ENCODE peak calls at places on chromosome 22, in ten cellular contexts. W is upper lobe of right lung, X is mammary epithelial cell, Y is right lobe of liver, R is left ventricle myocardium inferior, C is HepG2, S is foreskin fibroblast, I is IMR-90, M is K562, B is dorsolateral prefrontal cortex. J is an unnamed sample.

GRCh38 chr22:47563406-47564157 is 801.1 kb downstream of the TBC1D22A start:
- DNase-seq in B (no peak), W (no peak), I (no peak), X (no peak), Y (no peak), R (no peak), M (no peak), S (no peak), C (no peak), J (no peak)

GRCh38 chr22:39989633-39990032 is 5.1 kb upstream of the FAM83F start:
- DNase-seq in S (no peak), C (no peak), M (no peak), W (no peak), R (no peak), I (no peak), B (no peak), X (no peak), Y (no peak), J (no peak)

GRCh38 chr22:38406617-38407016 is 48.4 kb downstream of the KCNJ4 start:
- DNase-seq in R (no peak), I (peak), S (no peak), W (no peak), C (no peak), Y (no peak), B (no peak), M (no peak), X (peak), J (no peak)

GRCh38 chr22:39943366-39943765 is 16.8 kb upstream of the TMA7B start:
- DNase-seq in W (no peak), B (no peak), S (no peak), Y (no peak), M (no peak), I (no peak), C (no peak), X (no peak), R (no peak), J (no peak)

GRCh38 chr22:33034753-33035152 is 23.4 kb downstream of the SYN3 start:
- DNase-seq in B (no peak), Y (peak), S (no peak), M (no peak), W (no peak), X (no peak), I (no peak), R (no peak), C (no peak), J (no peak)

GRCh38 chr22:17536269-17536668 is 27.0 kb upstream of the SLC25A18 start:
- DNase-seq in I (no peak), R (no peak), W (no peak), M (no peak), Y (no peak), B (peak), X (no peak), C (no peak), S (no peak), J (no peak)

GRCh38 chr22:27220349-27220748 is 563.0 kb downstream of the MIAT start:
- DNase-seq in S (peak), M (no peak), I (peak), B (peak), W (no peak), Y (no peak), C (no peak), X (peak), R (no peak), J (no peak)

GRCh38 chr22:49012695-49013094 is 815.0 kb downstream of the BRD1 start:
- DNase-seq in I (no peak), W (no peak), R (no peak), X (no peak), C (no peak), S (no peak), B (no peak), M (no peak), Y (no peak), J (no peak)

GRCh38 chr22:47225080-47225930 is 462.9 kb downstream of the TBC1D22A start:
- DNase-seq in R (no peak), X (no peak), Y (no peak), C (no peak), I (no peak), S (no peak), M (no peak), W (no peak), B (no peak), J (no peak)

DNA sequence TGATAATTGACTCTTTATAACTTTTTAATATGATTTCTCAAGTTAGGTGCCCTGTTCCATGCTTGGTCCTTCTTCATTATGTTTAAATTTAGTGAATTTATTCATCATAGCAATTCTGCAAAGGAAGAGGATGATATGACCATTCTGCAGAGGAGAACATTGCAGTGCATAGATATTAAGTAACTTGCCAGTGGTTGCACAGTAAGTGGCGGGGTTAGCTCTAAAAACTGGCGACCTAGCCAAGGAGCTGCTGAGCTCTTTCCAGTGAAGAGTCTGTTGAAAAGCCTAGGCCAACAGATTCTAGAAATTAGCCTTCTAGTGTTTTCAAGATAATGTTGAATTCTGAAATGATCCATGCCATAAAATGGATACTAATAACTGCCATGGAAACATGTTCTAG is 4.6 kb downstream of the EWSR1 start:
- DNase-seq in S (no peak), I (no peak), M (no peak), C (no peak), B (no peak), Y (no peak), W (no peak), X (no peak), R (no peak), J (no peak)
- TF ChIP-seq CTCF in S (no peak), I (no peak), M (no peak), C (no peak), B (no peak), Y (no peak), W (no peak), X (no peak), R (no peak), J (no peak)

DNA sequence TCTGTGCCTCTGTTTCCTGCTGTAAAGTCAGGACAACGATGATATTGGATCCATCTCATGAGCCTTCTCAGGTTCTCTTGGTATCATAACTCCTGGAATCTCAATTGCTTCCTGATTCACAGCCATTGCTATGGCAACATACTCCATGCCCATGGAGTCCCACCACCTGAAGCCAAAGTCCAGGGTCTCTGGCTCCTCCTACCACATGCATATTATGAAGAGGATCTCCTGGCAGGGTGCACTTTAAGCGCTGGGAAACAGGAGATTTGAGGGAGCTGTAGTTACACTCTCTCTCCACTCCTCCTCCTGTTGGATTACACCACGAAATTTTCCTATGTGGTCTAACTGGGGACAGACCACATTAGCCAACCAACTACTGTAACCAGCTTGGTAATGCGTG is 130.9 kb upstream of the SEZ6L start:
- DNase-seq in M (no peak), S (no peak), X (no peak), R (no peak), W (no peak), I (no peak), Y (no peak), B (no peak), C (peak), J (no peak)
- TF ChIP-seq CTCF in M (no peak), S (no peak), X (no peak), R (no peak), W (no peak), I (no peak), Y (no peak), B (no peak), C (no peak), J (no peak)

GRCh38 chr22:34111210-34111824 is 191.0 kb upstream of the LARGE1 start:
- DNase-seq in R (no peak), S (no peak), I (no peak), W (no peak), C (peak), Y (peak), M (peak), B (peak), X (peak), J (no peak)

GRCh38 chr22:34102633-34103032 is 182.4 kb upstream of the LARGE1 start:
- DNase-seq in I (no peak), M (no peak), X (no peak), R (no peak), B (no peak), C (no peak), W (no peak), Y (no peak), S (no peak), J (no peak)

GRCh38 chr22:34108168-34108567 is 187.9 kb upstream of the LARGE1 start:
- DNase-seq in R (no peak), B (no peak), M (no peak), S (no peak), I (no peak), Y (no peak), C (no peak), W (no peak), X (no peak), J (no peak)

GRCh38 chr22:34105461-34106062 is 185.3 kb upstream of the LARGE1 start:
- DNase-seq in I (no peak), B (peak), R (peak), X (peak), C (peak), S (no peak), M (peak), Y (peak), W (peak), J (no peak)
- TF ChIP-seq CTCF in I (no peak), B (peak), R (peak), X (peak), C (peak), S (no peak), M (no peak), Y (peak), W (peak), J (peak)

GRCh38 chr22:37196539-37197450 is 8.7 kb upstream of the C1QTNF6 start:
- DNase-seq in I (peak), Y (peak), X (peak), W (peak), M (no peak), B (no peak), S (peak), R (peak), C (peak), J (peak)
- TF ChIP-seq CTCF in I (peak), Y (peak), X (no peak), W (peak), M (no peak), B (peak), S (peak), R (peak), C (peak), J (no peak)

J was measured in chondrocyte.